ENCODE peak calls at places on chromosomes 5 and 9, in five cellular contexts. B is H1, O is H9, R is neuronal stem cell, D is IMR-90. W is an unnamed sample.

GRCh38 chr5:33423018-33423630 is 17.6 kb upstream of the TARS1 start:
- DNase-seq in D (peak), B (no peak), R (no peak), O (no peak), W (peak)

GRCh38 chr9:121269888-121270254 is 1.9 kb downstream of the GSN start:
- DNase-seq in D (no peak), R (no peak), B (no peak), O (no peak), W (no peak)

GRCh38 chr9:126971261-126971660 is 56.7 kb downstream of the RALGPS1 start:
- DNase-seq in D (no peak), O (no peak), B (no peak), R (no peak), W (no peak)

GRCh38 chr9:87569008-87569908 is 71.6 kb downstream of the DAPK1 start:
- DNase-seq in O (no peak), B (no peak), R (no peak), D (no peak), W (peak)

GRCh38 chr9:73270967-73271722 is 119.5 kb downstream of the ANXA1 start:
- DNase-seq in O (no peak), D (peak), B (no peak), R (no peak), W (no peak)

GRCh38 chr5:132237141-132237540 is 9.5 kb upstream of the P4HA2 start:
- DNase-seq in O (peak), B (no peak), D (peak), R (no peak), W (peak)

GRCh38 chr5:176531902-176532493 is 5.2 kb downstream of the RNF44 start:
- DNase-seq in R (no peak), B (no peak), O (no peak), D (no peak), W (no peak)

GRCh38 chr5:196350-196749 is 5.1 kb downstream of the LRRC14B start:
- DNase-seq in B (no peak), D (no peak), O (no peak), R (no peak), W (no peak)

GRCh38 chr5:124738751-124739559 is 7.5 kb downstream of the ZNF608 start:
- DNase-seq in O (peak), D (no peak), R (peak), B (no peak), W (peak)

GRCh38 chr9:116870566-116870965 is 183.5 kb downstream of the TRIM32 start:
- DNase-seq in O (peak), D (no peak), R (no peak), B (peak), W (peak)

GRCh38 chr5:10863763-10864383 is 102.8 kb upstream of the DAP start:
- DNase-seq in D (peak), R (peak), B (peak), O (peak), W (peak)

GRCh38 chr9:94874316-94874715 is 147.8 kb downstream of the AOPEP start:
- DNase-seq in B (peak), R (no peak), D (peak), O (no peak), W (no peak)

GRCh38 chr5:73899055-73899454 is 273.1 kb downstream of the ARHGEF28 start:
- DNase-seq in D (no peak), R (no peak), O (no peak), B (no peak), W (no peak)

GRCh38 chr9:114827658-114828360 is 22.0 kb upstream of the TNFSF15 start:
- DNase-seq in B (no peak), R (no peak), D (no peak), O (no peak), W (no peak)

DNA sequence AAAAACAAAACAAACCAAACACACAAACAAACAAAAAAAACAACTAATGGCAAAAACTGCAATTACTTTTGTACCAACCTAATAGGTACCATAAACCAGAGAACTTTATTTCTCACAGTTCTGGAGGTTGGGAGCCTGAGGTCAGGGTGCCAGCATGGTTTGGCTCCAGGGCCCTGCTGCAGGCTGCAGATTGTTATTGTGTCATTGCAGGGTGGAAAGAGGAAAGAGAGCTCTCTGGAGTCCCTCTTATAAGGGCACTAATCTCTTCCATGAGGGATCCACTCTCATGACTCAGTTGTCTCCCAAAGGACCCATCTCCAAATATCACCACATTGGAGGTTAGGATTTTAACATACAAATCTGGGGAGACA is 64.9 kb upstream of the CPEB4 start:
- DNase-seq in D (no peak), R (no peak), O (no peak), B (no peak), W (no peak)
- H2BK5ac ChIP-seq in D (no peak), R (no peak), O (no peak), B (no peak), W (no peak)

DNA sequence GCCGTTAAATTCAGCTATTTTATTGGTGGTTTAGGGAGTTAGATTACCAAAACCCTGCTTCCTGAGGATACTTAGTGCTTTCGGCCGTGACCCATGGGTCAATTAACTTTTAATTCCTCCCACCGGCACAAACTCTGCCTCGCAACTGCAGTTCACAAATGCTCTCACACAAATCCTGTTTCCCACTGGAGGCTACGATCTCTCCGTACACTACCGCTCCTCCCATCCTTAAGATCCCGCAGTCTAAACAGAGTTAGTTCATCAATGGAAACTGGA is 440 bp upstream of the NAIF1 start:
- DNase-seq in B (no peak), D (no peak), O (no peak), R (no peak), W (no peak)
- H3K4ac ChIP-seq in B (peak), D (peak), O (no peak), R (no peak), W (peak)

GRCh38 chr9:99106044-99106375 is 1.1 kb downstream of the TGFBR1 start:
- DNase-seq in B (no peak), R (no peak), O (no peak), D (no peak), W (no peak)
- H2BK5ac ChIP-seq in B (no peak), R (no peak), O (no peak), D (peak), W (no peak)

DNA sequence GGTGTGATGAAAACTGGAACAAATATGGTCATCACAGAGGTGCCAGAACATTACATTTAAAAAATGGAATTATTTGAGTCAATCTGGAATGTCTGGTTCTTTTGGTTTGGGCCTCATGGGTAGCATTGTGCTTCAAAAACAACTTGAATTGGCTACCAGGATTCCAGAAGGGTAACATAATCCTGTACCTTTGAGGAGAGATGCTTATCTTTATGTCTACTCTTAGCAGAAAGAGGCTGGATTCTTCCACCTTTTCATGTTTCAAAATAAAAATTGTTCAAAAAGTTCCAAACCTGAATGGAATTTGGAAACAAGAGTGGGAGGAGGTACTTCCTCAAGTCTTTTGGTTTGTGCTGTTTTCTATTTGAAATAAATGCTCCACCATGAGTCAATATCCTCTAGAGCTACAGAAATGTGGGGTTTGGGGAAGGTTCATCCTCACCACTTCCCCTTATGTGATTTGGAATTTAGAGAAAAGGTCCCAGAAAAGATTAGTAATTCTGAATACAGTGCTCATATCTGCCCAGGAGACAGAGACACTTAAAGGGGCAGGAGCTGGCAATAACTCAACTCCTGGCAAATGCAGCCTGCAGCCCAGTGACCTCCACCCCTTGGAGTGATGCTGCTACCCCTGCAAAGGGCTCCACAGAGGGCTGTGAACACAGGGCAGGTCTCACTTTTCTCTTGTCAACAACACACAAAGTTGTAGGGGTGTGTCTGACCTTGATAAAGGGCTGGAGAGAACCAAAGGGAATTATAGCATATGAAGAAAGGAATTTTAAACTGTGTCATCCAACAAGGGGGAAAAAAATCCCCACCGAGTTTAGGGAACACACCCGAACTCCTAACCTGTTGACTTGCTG is 272.8 kb downstream of the CWC27 start:
- DNase-seq in D (peak), R (no peak), B (no peak), O (no peak), W (no peak)
- H3K4ac ChIP-seq in D (peak), R (no peak), B (no peak), O (no peak), W (no peak)

DNA sequence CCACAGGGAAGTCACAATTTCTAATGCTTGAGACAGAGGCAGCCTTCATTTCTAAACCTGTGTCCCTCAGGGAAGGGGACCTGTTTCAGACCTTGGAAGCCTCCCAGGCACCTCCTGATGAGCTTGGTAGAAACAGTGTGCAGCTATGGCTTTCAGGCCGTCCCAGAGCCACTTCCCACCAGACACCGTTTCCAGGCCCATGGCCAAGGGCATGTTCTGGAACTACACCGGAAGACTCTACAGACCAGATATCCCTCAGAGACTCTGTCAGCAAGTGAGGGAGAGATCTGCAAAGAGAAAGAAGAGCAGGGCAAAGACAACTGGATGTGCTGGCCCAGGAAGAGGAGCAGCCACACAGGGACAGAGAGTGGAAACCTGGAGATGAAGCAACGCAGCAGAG is 82.2 kb upstream of the HSPA9 start:
- DNase-seq in R (no peak), O (no peak), B (no peak), D (no peak), W (no peak)
- H2BK5ac ChIP-seq in R (no peak), O (no peak), B (no peak), D (no peak), W (no peak)